ENCODE peak calls at places on chromosomes 7 and 10, in seven cellular contexts. I is HCT116, X is ovary, Q is coronary artery, J is transverse colon, S is H1, P is astrocyte of the spinal cord. B is an unnamed sample.
A peak's percentile ranks its signal among the peaks of the same experiment; 100 is the strongest.

GRCh38 chr7:11613292-11613930 is 218.6 kb downstream of the THSD7A start:
- DNase-seq in I (no peak), X (no peak), Q (no peak), J (no peak), S (no peak), P (no peak), B (peak; percentile 25)

GRCh38 chr10:118669020-118669766 is 73.7 kb upstream of the PRLHR start:
- DNase-seq in I (no peak), X (no peak), Q (no peak), J (no peak), S (no peak), P (peak; percentile 83), B (no peak)

GRCh38 chr10:115049957-115050356 is 43.2 kb upstream of the ATRNL1 start:
- DNase-seq in I (no peak), X (no peak), Q (no peak), J (no peak), S (no peak), P (peak; percentile 31), B (no peak)

GRCh38 chr10:62590305-62590704 is 214.2 kb upstream of the ADO start:
- DNase-seq in I (no peak), X (no peak), Q (no peak), J (no peak), S (no peak), P (peak; percentile 23), B (no peak)

GRCh38 chr7:33388332-33388731 is 259.0 kb downstream of the BBS9 start:
- DNase-seq in I (no peak), X (no peak), Q (no peak), J (no peak), S (no peak), P (no peak), B (no peak)

GRCh38 chr7:84237533-84238173 is 43.1 kb upstream of the SEMA3A start:
- DNase-seq in I (peak; percentile 69), X (no peak), Q (no peak), J (no peak), S (no peak), P (peak; percentile 90), B (no peak)

GRCh38 chr10:13221572-13221971 is 12.6 kb downstream of the UCMA start:
- DNase-seq in I (no peak), X (no peak), Q (no peak), J (no peak), S (no peak), P (no peak), B (no peak)

GRCh38 chr10:43822509-43823236 is 174.0 kb upstream of the ZNF32 start:
- DNase-seq in I (no peak), X (no peak), Q (no peak), J (no peak), S (no peak), P (no peak), B (no peak)

GRCh38 chr10:116000151-116000550 is 272.9 kb downstream of the GFRA1 start:
- DNase-seq in I (no peak), X (no peak), Q (no peak), J (no peak), S (no peak), P (no peak), B (no peak)

GRCh38 chr10:44853796-44854195 is 57.3 kb upstream of the TMEM72 start:
- DNase-seq in I (no peak), X (no peak), Q (no peak), J (no peak), S (no peak), P (no peak), B (no peak)

GRCh38 chr7:40418983-40419382 is 284.2 kb downstream of the SUGCT start:
- DNase-seq in I (no peak), X (no peak), Q (no peak), J (no peak), S (no peak), P (no peak), B (no peak)

GRCh38 chr10:81843042-81843441 is 32.0 kb upstream of the NRG3 start:
- DNase-seq in I (no peak), X (no peak), Q (no peak), J (no peak), S (no peak), P (no peak), B (no peak)

GRCh38 chr10:111990734-111991133 is 192.8 kb downstream of the GPAM start:
- DNase-seq in I (no peak), X (no peak), Q (no peak), J (no peak), S (no peak), P (no peak), B (no peak)

GRCh38 chr10:91313761-91314520 is 93.5 kb downstream of the PCGF5 start:
- DNase-seq in I (no peak), X (no peak), Q (no peak), J (no peak), S (no peak), P (peak; percentile 77), B (no peak)

GRCh38 chr10:3889961-3890522 is 105.0 kb upstream of the KLF6 start:
- DNase-seq in I (peak; percentile 94), X (no peak), Q (no peak), J (no peak), S (no peak), P (peak; percentile 92), B (no peak)

GRCh38 chr10:75234683-75235374 is 928 bp downstream of the COMTD1 start:
- DNase-seq in I (no peak), X (peak; percentile 64), Q (no peak), J (peak; percentile 69), S (peak; percentile 82), P (no peak), B (peak; percentile 63)

GRCh38 chr7:143126146-143126545 is 5.7 kb upstream of the PIP start:
- DNase-seq in I (no peak), X (no peak), Q (no peak), J (no peak), S (no peak), P (no peak), B (no peak)

GRCh38 chr10:91617073-91617580 is 15.7 kb downstream of the PPP1R3C start:
- DNase-seq in I (no peak), X (no peak), Q (no peak), J (no peak), S (no peak), P (peak; percentile 86), B (no peak)

GRCh38 chr10:71638577-71639411 is 80.8 kb downstream of the C10orf105 start:
- DNase-seq in I (no peak), X (peak; percentile 54), Q (no peak), J (peak; percentile 86), S (no peak), P (no peak), B (no peak)

GRCh38 chr10:130843051-130843653 is 468.4 kb downstream of the TCERG1L start:
- DNase-seq in I (no peak), X (no peak), Q (no peak), J (no peak), S (peak; percentile 17), P (no peak), B (no peak)

GRCh38 chr10:51729822-51730530 is 30.6 kb upstream of the CSTF2T start:
- DNase-seq in I (no peak), X (no peak), Q (no peak), J (no peak), S (no peak), P (no peak), B (no peak)

GRCh38 chr10:5545778-5546710 is 21.3 kb downstream of the CALML3 start:
- DNase-seq in I (no peak), X (peak; percentile 62), Q (peak; percentile 82), J (peak; percentile 35), S (no peak), P (peak; percentile 96), B (peak; percentile 91)

GRCh38 chr7:35816514-35816913 is 15.7 kb downstream of the SEPTIN7 start:
- DNase-seq in I (no peak), X (no peak), Q (no peak), J (no peak), S (no peak), P (no peak), B (no peak)

GRCh38 chr10:17386616-17387075 is 67.7 kb downstream of the ST8SIA6 start:
- DNase-seq in I (no peak), X (no peak), Q (no peak), J (no peak), S (no peak), P (peak; percentile 49), B (no peak)

GRCh38 chr10:118712930-118713634 is 41.7 kb downstream of the CACUL1 start:
- DNase-seq in I (no peak), X (no peak), Q (no peak), J (no peak), S (peak; percentile 69), P (no peak), B (no peak)

DNA sequence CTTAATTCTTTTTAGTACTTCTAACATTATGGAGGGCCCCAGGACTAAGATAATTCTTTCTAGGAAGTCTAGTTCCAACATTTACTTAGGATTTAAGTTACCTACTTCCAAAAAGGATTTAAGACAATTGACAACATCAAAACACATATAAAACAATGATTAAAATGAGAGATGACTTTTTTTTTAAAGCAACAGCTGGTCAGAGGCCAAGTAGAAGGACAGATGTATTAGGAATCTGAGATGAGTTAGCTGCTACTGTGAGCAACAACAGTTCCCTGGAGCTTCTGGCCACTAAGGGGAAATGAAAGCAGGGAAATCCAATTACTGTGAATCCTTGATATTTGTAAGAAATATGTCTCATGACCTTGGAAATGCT is 222.3 kb downstream of the PHTF2 start:
- DNase-seq in I (no peak), X (no peak), Q (no peak), J (no peak), S (no peak), P (no peak), B (no peak)
- TF ChIP-seq CTCF in I (no peak), X (no peak), Q (peak; percentile 13), J (no peak), S (no peak), P (no peak), B (no peak)

GRCh38 chr7:50335795-50336754 is 31.6 kb downstream of the IKZF1 start:
- DNase-seq in I (no peak), X (no peak), Q (no peak), J (peak; percentile 68), S (no peak), P (no peak), B (no peak)
- TF ChIP-seq CTCF in I (no peak), X (no peak), Q (no peak), J (no peak), S (peak; percentile 5), P (no peak), B (no peak)

DNA sequence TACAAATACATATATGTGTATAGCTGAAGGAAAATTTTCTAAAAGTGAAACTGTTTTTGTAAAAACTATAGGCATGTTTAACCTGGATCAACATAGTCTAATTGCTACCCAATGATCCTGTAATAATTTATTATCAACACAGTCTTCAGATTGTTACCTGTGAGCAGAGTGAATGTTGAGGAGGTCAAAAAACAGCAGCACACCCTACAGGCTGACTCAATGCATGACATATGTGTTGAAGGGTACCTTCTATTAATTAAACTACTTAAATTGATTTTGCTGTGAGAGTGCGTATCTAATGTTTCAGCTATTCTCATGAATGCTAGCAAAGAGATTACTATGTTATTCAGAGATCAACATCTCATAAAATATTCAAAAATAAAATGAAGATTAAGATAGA is 411.4 kb downstream of the TNS3 start:
- DNase-seq in I (no peak), X (no peak), Q (no peak), J (no peak), S (no peak), P (no peak), B (no peak)
- TF ChIP-seq CTCF in I (peak; percentile 47), X (no peak), Q (no peak), J (no peak), S (no peak), P (peak; percentile 39), B (peak; percentile 6)

DNA sequence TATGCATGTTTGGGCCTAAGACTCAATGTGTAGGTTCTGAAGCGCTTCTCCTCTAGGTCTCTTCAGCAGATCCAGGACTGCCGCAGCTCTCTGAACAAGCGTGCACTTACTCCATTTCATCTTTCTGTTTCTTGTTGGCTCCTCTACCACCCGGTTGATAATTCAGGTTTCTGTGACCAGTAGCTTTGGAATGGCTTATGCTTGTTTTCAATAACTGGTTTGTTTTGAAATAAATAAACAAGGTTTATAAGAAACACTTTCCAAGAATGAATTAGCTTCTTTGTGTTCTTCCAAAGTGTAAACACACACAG is 1.5 kb downstream of the MDFIC start:
- DNase-seq in I (no peak), X (no peak), Q (no peak), J (no peak), S (no peak), P (no peak), B (no peak)
- TF ChIP-seq CTCF in I (no peak), X (no peak), Q (no peak), J (no peak), S (no peak), P (no peak), B (no peak)